ENCODE peak calls at places on chromosomes 2 and 18, in eight cellular contexts. C, H, B, G, X, S, I and V are unnamed samples.

GRCh38 chr18:3612315-3612714 is 162.3 kb downstream of the TGIF1 start:
- DNase-seq in C (no peak), H (no peak), B (no peak), G (no peak), X (peak; percentile 55), S (no peak), I (no peak), V (no peak)

GRCh38 chr2:55224761-55225261 is 7.3 kb downstream of the CLHC1 start:
- DNase-seq in C (no peak), H (no peak), B (no peak), G (no peak), X (no peak), S (no peak), I (no peak), V (no peak)

GRCh38 chr2:101881131-101881530 is 110.6 kb upstream of the IL1R2 start:
- DNase-seq in C (no peak), H (no peak), B (no peak), G (no peak), X (peak; percentile 20), S (no peak), I (no peak), V (no peak)

GRCh38 chr2:235678712-235679111 is 184.9 kb downstream of the AGAP1 start:
- DNase-seq in C (no peak), H (no peak), B (no peak), G (peak; percentile 43), X (no peak), S (no peak), I (no peak), V (no peak)

GRCh38 chr2:219218279-219219112 is at the start of gene ABCB6:
- DNase-seq in C (peak; percentile 99), H (peak; percentile 93), B (peak; percentile 81), G (peak; percentile 88), X (peak; percentile 92), S (peak; percentile 92), I (peak; percentile 95), V (peak; percentile 94)

GRCh38 chr2:102310964-102311640 is at the start of gene IL1RL1:
- DNase-seq in C (no peak), H (no peak), B (no peak), G (no peak), X (no peak), S (no peak), I (no peak), V (no peak)

GRCh38 chr2:149178626-149179025 is 140.1 kb downstream of the LYPD6B start:
- DNase-seq in C (no peak), H (no peak), B (no peak), G (no peak), X (no peak), S (no peak), I (no peak), V (no peak)

GRCh38 chr2:3637692-3638455 is 20.1 kb upstream of the ALLC start:
- DNase-seq in C (peak; percentile 5), H (no peak), B (no peak), G (no peak), X (no peak), S (no peak), I (no peak), V (no peak)

GRCh38 chr2:196263181-196263747 is 91.9 kb upstream of the STK17B start:
- DNase-seq in C (no peak), H (no peak), B (no peak), G (no peak), X (peak; percentile 64), S (no peak), I (no peak), V (peak; percentile 45)

GRCh38 chr18:23683671-23684070 is 5.6 kb upstream of the LAMA3 start:
- DNase-seq in C (no peak), H (no peak), B (no peak), G (no peak), X (no peak), S (no peak), I (no peak), V (no peak)

GRCh38 chr2:184562532-184562931 is 35.8 kb upstream of the ZNF804A start:
- DNase-seq in C (no peak), H (no peak), B (no peak), G (no peak), X (no peak), S (no peak), I (no peak), V (no peak)

GRCh38 chr18:8685141-8685913 is 20.0 kb upstream of the MTCL1 start:
- DNase-seq in C (no peak), H (no peak), B (no peak), G (peak; percentile 86), X (peak; percentile 74), S (peak; percentile 98), I (no peak), V (no peak)

GRCh38 chr18:32469691-32470131 is 971 bp downstream of the GAREM1 start:
- DNase-seq in C (no peak), H (no peak), B (no peak), G (no peak), X (peak; percentile 4), S (no peak), I (peak; percentile 2), V (no peak)

GRCh38 chr2:149313512-149313972 is 16.8 kb upstream of the LYPD6 start:
- DNase-seq in C (no peak), H (peak; percentile 54), B (no peak), G (peak; percentile 81), X (peak; percentile 20), S (peak; percentile 65), I (peak; percentile 63), V (peak; percentile 77)

GRCh38 chr2:199466704-199467461 is 9.1 kb upstream of the SATB2 start:
- DNase-seq in C (no peak), H (no peak), B (no peak), G (no peak), X (no peak), S (no peak), I (no peak), V (no peak)

GRCh38 chr18:38923136-38923535 is 1357.5 kb upstream of the CELF4 start:
- DNase-seq in C (no peak), H (no peak), B (no peak), G (no peak), X (no peak), S (peak; percentile 10), I (no peak), V (no peak)

GRCh38 chr18:10029711-10030110 is 115.9 kb downstream of the VAPA start:
- DNase-seq in C (peak; percentile 41), H (no peak), B (no peak), G (no peak), X (no peak), S (no peak), I (no peak), V (no peak)

GRCh38 chr18:23129355-23130002 is 5.8 kb upstream of the CABLES1 start:
- DNase-seq in C (no peak), H (no peak), B (no peak), G (no peak), X (no peak), S (no peak), I (no peak), V (no peak)

GRCh38 chr2:46145840-46146239 is 151.4 kb upstream of the EPAS1 start:
- DNase-seq in C (no peak), H (no peak), B (no peak), G (no peak), X (no peak), S (no peak), I (no peak), V (no peak)

GRCh38 chr2:15671409-15671808 is 79.7 kb downstream of the DDX1 start:
- DNase-seq in C (no peak), H (no peak), B (no peak), G (no peak), X (no peak), S (no peak), I (no peak), V (no peak)

GRCh38 chr2:10659898-10660568 is 29.7 kb downstream of the NOL10 start:
- DNase-seq in C (peak; percentile 20), H (peak; percentile 58), B (peak; percentile 23), G (peak; percentile 32), X (peak; percentile 82), S (no peak), I (peak; percentile 12), V (no peak)

GRCh38 chr2:1990724-1991123 is 246.4 kb upstream of the PXDN start:
- DNase-seq in C (no peak), H (no peak), B (no peak), G (peak; percentile 99), X (peak; percentile 15), S (peak; percentile 20), I (no peak), V (no peak)